ENCODE peak calls at places on chromosomes 13 and 19, in six cellular contexts. S is tibial nerve, N is epithelial cell of esophagus, G is prostate gland, X is transverse colon, M is left lung. R is an unnamed sample.

GRCh38 chr19:17951151-17952040 is 15.5 kb upstream of the KCNN1 start:
- DNase-seq in S (no peak), N (no peak), G (no peak), X (no peak), M (no peak), R (no peak)

GRCh38 chr13:74969419-74969818 is 512.5 kb downstream of the TBC1D4 start:
- DNase-seq in S (no peak), N (no peak), G (no peak), X (no peak), M (no peak), R (no peak)

GRCh38 chr19:3187662-3188511 is 2.2 kb downstream of the NCLN start:
- DNase-seq in S (no peak), N (no peak), G (no peak), X (no peak), M (peak; percentile 75), R (no peak)

GRCh38 chr13:54536112-54536511 is 1507.5 kb downstream of the OLFM4 start:
- DNase-seq in S (no peak), N (peak; percentile 2), G (no peak), X (no peak), M (no peak), R (no peak)

GRCh38 chr19:48750771-48751504 is 1.5 kb downstream of the FUT1 start:
- DNase-seq in S (no peak), N (no peak), G (no peak), X (no peak), M (no peak), R (no peak)

GRCh38 chr13:25978961-25979360 is 72.9 kb downstream of the SHISA2 start:
- DNase-seq in S (no peak), N (no peak), G (no peak), X (no peak), M (no peak), R (no peak)

GRCh38 chr19:14113762-14114414 is 3.7 kb downstream of the PRKACA start:
- DNase-seq in S (no peak), N (no peak), G (no peak), X (peak; percentile 61), M (peak; percentile 88), R (no peak)

GRCh38 chr13:61275740-61276139 is 139.9 kb downstream of the PCDH20 start:
- DNase-seq in S (no peak), N (no peak), G (no peak), X (no peak), M (no peak), R (no peak)

GRCh38 chr19:51257471-51257870 is 6.6 kb downstream of the SIGLECL1 start:
- DNase-seq in S (no peak), N (no peak), G (no peak), X (no peak), M (no peak), R (no peak)

GRCh38 chr19:12790628-12791344 is 500 bp upstream of the JUNB start:
- DNase-seq in S (no peak), N (no peak), G (no peak), X (no peak), M (no peak), R (no peak)

GRCh38 chr19:13526552-13526951 is 20.3 kb upstream of the CACNA1A start:
- DNase-seq in S (no peak), N (no peak), G (no peak), X (no peak), M (no peak), R (peak; percentile 24)

GRCh38 chr19:44625531-44626066 is 12.2 kb downstream of the IGSF23 start:
- DNase-seq in S (no peak), N (no peak), G (no peak), X (no peak), M (no peak), R (no peak)

GRCh38 chr19:15466851-15467733 is 2.7 kb upstream of the RASAL3 start:
- DNase-seq in S (no peak), N (peak; percentile 30), G (no peak), X (peak; percentile 23), M (no peak), R (peak; percentile 25)

DNA sequence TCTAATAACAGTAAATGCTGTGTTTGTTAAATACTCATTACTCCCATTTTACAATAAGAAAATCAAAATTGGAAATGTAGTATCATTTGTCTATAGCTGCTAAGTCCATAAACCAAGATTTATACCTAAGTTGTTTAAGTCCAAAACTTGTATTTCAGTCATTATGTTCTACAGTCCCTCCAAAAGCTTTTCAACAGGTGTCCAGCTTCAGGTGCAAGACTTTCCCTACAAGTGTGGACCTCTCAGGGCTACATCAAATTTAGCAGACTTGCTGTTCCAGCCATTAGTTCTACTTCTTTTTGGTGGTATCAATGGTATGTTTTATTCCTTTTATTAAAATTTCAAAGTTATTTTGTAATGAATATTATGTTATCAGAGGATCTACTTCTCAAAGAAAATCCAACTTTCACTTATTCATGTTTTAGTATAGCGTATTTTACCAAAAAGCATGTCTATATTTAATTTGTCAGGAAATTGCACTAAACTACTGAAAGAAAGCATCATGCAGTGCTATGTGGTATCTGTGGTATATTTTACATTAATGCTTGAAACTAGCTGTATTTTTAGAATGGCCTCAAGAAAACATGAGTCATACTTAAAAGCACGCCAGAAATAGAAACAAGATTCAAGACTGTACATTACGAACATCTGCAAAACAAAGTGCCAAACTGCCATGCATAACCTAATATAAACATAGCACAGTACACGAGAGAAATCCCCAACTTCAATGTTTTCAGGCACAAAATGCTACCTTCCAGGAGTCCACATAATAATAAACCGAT is 44.5 kb downstream of the VWA8 start:
- DNase-seq in S (no peak), N (peak; percentile 66), G (no peak), X (no peak), M (no peak), R (peak; percentile 71)
- H3K4me3 ChIP-seq in S (no peak overlapping the region), N (no peak overlapping the region), G (no peak overlapping the region), X (no peak overlapping the region), M (no peak overlapping the region), R (peak overlapping the region; percentile 10)

GRCh38 chr19:7607212-7607873 is 11.7 kb downstream of the CAMSAP3 start:
- DNase-seq in S (no peak), N (no peak), G (no peak), X (no peak), M (no peak), R (no peak)

GRCh38 chr19:7611541-7612279 is 16.0 kb downstream of the CAMSAP3 start:
- DNase-seq in S (no peak), N (no peak), G (no peak), X (no peak), M (no peak), R (no peak)

GRCh38 chr19:7612282-7613274 is 16.8 kb downstream of the XAB2 start:
- DNase-seq in S (no peak), N (no peak), G (no peak), X (no peak), M (no peak), R (no peak)

GRCh38 chr19:7607874-7608560 is 12.4 kb downstream of the CAMSAP3 start:
- DNase-seq in S (no peak), N (no peak), G (no peak), X (no peak), M (no peak), R (no peak)

GRCh38 chr19:7610491-7611240 is 15.0 kb downstream of the CAMSAP3 start:
- DNase-seq in S (no peak), N (no peak), G (no peak), X (no peak), M (no peak), R (no peak)
- TF ChIP-seq CTCF in S (no peak), N (no peak), G (no peak), X (no peak), M (no peak), R (no peak)

GRCh38 chr19:47572635-47573034 is 313 bp downstream of the ZNF541 start:
- DNase-seq in S (no peak), N (no peak), G (no peak), X (no peak), M (no peak), R (no peak)
- H3K4me3 ChIP-seq in S (peak overlapping the region; percentile 50), N (no peak overlapping the region), G (no peak overlapping the region), X (peak overlapping the region; percentile 39), M (no peak overlapping the region), R (no peak overlapping the region)

GRCh38 chr13:103788061-103788652 is 721.9 kb upstream of the SLC10A2 start:
- DNase-seq in S (no peak), N (peak; percentile 9), G (no peak), X (no peak), M (no peak), R (no peak)
- TF ChIP-seq CTCF in S (no peak), N (peak; percentile 26), G (no peak), X (no peak), M (no peak), R (no peak)

R was measured in foreskin fibroblast.